ENCODE peak calls at places on chromosomes 7 and 10, in nine cellular contexts. Z, V, K, I, C, J, U, X and O are unnamed samples. For H3K4me1, the result is how much of the 10 kb centered on the place peaks cover.

GRCh38 chr7:127056202-127056601 is 196.5 kb downstream of the GRM8 start:
- DNase-seq in Z (no peak), V (no peak), K (no peak), I (no peak), C (no peak), J (no peak), U (no peak), X (no peak), O (no peak)

GRCh38 chr10:15461353-15462108 is 90.4 kb upstream of the FAM171A1 start:
- DNase-seq in Z (peak), V (peak), K (peak), I (peak), C (no peak), J (no peak), U (peak), X (no peak), O (no peak)

GRCh38 chr10:48627984-48628609 is 23.2 kb upstream of the ARHGAP22 start:
- DNase-seq in Z (no peak), V (no peak), K (no peak), I (no peak), C (no peak), J (no peak), U (peak), X (no peak), O (no peak)

GRCh38 chr7:108066486-108066885 is 63.5 kb upstream of the LAMB1 start:
- DNase-seq in Z (peak), V (peak), K (no peak), I (no peak), C (no peak), J (no peak), U (no peak), X (no peak), O (no peak)

GRCh38 chr10:80855348-80855971 is 317.8 kb downstream of the SH2D4B start:
- DNase-seq in Z (no peak), V (no peak), K (peak), I (no peak), C (peak), J (peak), U (peak), X (peak), O (peak)

GRCh38 chr7:130994378-130995115 is 260.5 kb upstream of the KLF14 start:
- DNase-seq in Z (peak), V (no peak), K (peak), I (no peak), C (no peak), J (peak), U (no peak), X (no peak), O (no peak)

GRCh38 chr10:122494173-122494820 is 32.9 kb downstream of the HTRA1 start:
- DNase-seq in Z (no peak), V (peak), K (no peak), I (no peak), C (no peak), J (no peak), U (no peak), X (no peak), O (no peak)

GRCh38 chr10:96814264-96814663 is 17.8 kb upstream of the LCOR start:
- DNase-seq in Z (peak), V (peak), K (no peak), I (peak), C (no peak), J (no peak), U (no peak), X (no peak), O (no peak)

GRCh38 chr7:98178321-98178720 is 32.9 kb upstream of the BHLHA15 start:
- DNase-seq in Z (no peak), V (peak), K (no peak), I (no peak), C (no peak), J (peak), U (no peak), X (no peak), O (no peak)

GRCh38 chr7:37921340-37921805 is 933 bp downstream of the EPDR1 start:
- DNase-seq in Z (peak), V (peak), K (peak), I (no peak), C (no peak), J (peak), U (peak), X (peak), O (peak)

GRCh38 chr10:7515549-7515948 is 104.7 kb upstream of the SFMBT2 start:
- DNase-seq in Z (no peak), V (no peak), K (no peak), I (no peak), C (no peak), J (no peak), U (no peak), X (no peak), O (no peak)

GRCh38 chr7:121994625-121995410 is 121.9 kb downstream of the PTPRZ1 start:
- DNase-seq in Z (peak), V (peak), K (peak), I (peak), C (peak), J (peak), U (peak), X (peak), O (peak)

GRCh38 chr7:741191-741671 is 14.2 kb upstream of the PRKAR1B start:
- DNase-seq in Z (no peak), V (no peak), K (no peak), I (no peak), C (no peak), J (no peak), U (no peak), X (no peak), O (no peak)

GRCh38 chr7:157495177-157495553 is 158.4 kb downstream of the DNAJB6 start:
- DNase-seq in Z (no peak), V (no peak), K (no peak), I (no peak), C (no peak), J (no peak), U (no peak), X (no peak), O (no peak)

GRCh38 chr10:82908751-82909150 is 1033.8 kb downstream of the NRG3 start:
- DNase-seq in Z (no peak), V (no peak), K (no peak), I (no peak), C (no peak), J (no peak), U (no peak), X (no peak), O (no peak)

GRCh38 chr10:33695536-33695935 is 361.1 kb upstream of the NRP1 start:
- DNase-seq in Z (no peak), V (no peak), K (no peak), I (no peak), C (no peak), J (no peak), U (no peak), X (no peak), O (no peak)

GRCh38 chr7:129047761-129048160 is 7.2 kb downstream of the TNPO3 start:
- DNase-seq in Z (no peak), V (no peak), K (no peak), I (no peak), C (no peak), J (no peak), U (no peak), X (no peak), O (no peak)

GRCh38 chr7:112547916-112548315 is 67.1 kb downstream of the LSMEM1 start:
- DNase-seq in Z (peak), V (no peak), K (no peak), I (no peak), C (no peak), J (no peak), U (no peak), X (no peak), O (no peak)

DNA sequence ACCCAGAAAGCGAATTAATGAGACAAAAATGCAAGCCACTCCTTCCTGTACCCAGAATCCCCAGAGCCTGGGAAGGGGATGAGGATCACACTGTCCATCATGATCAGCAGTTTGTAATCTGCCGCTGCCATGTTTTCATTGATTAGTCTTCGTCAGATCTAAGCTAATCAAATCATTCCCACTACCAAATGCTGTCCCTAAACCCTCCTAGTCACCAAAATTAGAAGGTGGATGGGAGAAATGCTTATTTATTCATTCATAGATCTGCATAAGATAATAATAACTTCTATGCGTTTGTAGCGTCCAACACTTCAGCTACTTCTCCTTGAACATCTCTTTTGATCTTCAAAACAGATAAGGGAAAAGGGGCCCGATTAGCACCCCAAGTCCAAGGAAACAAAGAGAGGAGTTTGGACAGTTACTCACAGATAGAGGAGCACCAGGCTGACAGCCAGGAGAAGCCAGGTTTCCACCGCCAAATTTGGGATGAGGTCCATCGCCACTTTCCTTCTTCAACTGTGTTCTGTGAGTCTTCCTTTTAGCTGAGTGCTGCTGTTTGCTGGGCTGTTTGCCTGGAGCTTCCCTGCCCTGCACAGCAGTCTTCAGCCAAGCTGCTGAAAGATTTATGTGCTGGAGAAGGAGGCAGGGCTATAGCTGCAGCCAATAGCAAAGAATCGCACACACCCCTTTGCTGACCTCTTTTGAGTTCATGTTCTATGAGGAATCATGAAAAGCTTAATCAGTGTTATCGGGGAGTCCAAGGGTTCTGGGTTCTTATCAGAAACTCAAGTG is at the start of gene CYP3A5:
- DNase-seq in Z (peak), V (no peak), K (peak), I (peak), C (no peak), J (no peak), U (no peak), X (no peak), O (no peak)
- TF ChIP-seq EZH2phosphoT487 in Z (no peak), V (no peak), K (no peak), I (no peak), C (no peak), J (no peak), U (no peak), X (no peak), O (no peak)

DNA sequence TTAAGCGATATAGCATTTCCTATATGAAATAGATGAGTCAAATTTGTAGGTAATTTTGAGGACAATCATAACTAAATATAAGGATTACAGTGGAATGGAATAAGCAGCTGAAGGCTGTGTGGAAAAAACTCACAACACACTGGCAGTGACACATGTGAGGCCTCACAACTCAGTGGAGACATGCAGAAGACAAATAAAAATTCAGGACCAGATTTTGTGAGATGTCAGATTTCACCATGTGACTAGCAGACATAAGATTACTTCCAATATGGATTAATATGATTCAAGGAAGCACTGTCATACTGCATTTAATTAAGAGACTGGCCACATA is 17.6 kb downstream of the ERLIN1 start:
- DNase-seq in Z (no peak), V (no peak), K (no peak), I (no peak), C (no peak), J (no peak), U (no peak), X (no peak), O (no peak)
- H3K4me2 ChIP-seq in Z (no peak), V (no peak), K (peak), I (no peak), C (no peak), J (no peak), U (no peak), X (peak), O (no peak)

DNA sequence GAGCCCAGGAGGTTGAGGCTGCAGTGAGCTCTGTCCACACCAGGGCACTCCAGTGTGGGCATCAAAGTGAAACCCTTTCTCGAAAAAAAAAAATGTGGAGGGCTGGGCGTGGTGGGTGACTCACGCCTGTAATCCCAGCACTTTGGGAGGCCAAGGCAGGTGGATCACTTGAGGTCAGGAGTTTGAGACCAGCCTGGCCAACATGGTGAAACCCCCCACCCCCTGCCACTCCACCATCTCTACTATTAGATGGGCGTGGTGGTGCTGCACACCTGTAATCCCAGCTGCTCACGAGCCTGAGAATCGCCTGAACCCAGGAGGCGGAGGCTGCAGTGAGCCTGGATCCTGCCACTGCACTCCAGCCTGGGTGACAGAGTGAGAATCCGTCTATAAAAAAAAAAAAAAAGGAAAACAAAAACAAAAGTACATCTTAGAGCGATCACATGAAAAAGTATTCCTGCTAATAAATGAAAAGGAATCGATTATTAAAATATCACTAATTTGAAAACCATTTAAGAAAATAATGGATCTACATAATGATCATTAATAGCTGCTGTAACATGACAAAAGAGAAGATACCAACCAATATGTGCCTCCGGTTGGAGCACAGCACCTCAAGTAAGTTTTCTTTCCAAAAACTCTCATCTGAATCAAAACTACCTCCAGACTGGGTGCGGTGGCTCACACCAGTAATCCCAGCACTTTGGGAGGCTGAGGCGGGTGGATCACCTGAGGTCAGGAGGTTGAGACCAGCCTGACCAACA is 4.9 kb downstream of the HNRNPF start:
- DNase-seq in Z (peak), V (peak), K (no peak), I (no peak), C (no peak), J (no peak), U (no peak), X (peak), O (no peak)
- H3K4me1 ChIP-seq in Z (half or more), V (half or more), K (under half), I (half or more), C (half or more), J (half or more), U (under half), X (under half), O (under half)

GRCh38 chr10:34854147-34854601 is 39.1 kb upstream of the PARD3 start:
- DNase-seq in Z (peak), V (peak), K (peak), I (no peak), C (no peak), J (no peak), U (no peak), X (no peak), O (no peak)
- TF ChIP-seq EZH2phosphoT487 in Z (no peak), V (no peak), K (no peak), I (no peak), C (no peak), J (no peak), U (no peak), X (no peak), O (no peak)

GRCh38 chr10:88660593-88660884 is 3.7 kb upstream of the LIPF start:
- DNase-seq in Z (no peak), V (no peak), K (no peak), I (no peak), C (no peak), J (no peak), U (no peak), X (no peak), O (no peak)

GRCh38 chr10:88661018-88661417 is 3.2 kb upstream of the LIPF start:
- DNase-seq in Z (peak), V (no peak), K (no peak), I (no peak), C (no peak), J (no peak), U (no peak), X (no peak), O (no peak)

GRCh38 chr10:88657901-88658300 is 6.3 kb upstream of the LIPF start:
- DNase-seq in Z (peak), V (no peak), K (no peak), I (no peak), C (no peak), J (no peak), U (no peak), X (no peak), O (no peak)

GRCh38 chr10:88661577-88661976 is 2.7 kb upstream of the LIPF start:
- DNase-seq in Z (no peak), V (no peak), K (no peak), I (no peak), C (no peak), J (no peak), U (no peak), X (no peak), O (no peak)

DNA sequence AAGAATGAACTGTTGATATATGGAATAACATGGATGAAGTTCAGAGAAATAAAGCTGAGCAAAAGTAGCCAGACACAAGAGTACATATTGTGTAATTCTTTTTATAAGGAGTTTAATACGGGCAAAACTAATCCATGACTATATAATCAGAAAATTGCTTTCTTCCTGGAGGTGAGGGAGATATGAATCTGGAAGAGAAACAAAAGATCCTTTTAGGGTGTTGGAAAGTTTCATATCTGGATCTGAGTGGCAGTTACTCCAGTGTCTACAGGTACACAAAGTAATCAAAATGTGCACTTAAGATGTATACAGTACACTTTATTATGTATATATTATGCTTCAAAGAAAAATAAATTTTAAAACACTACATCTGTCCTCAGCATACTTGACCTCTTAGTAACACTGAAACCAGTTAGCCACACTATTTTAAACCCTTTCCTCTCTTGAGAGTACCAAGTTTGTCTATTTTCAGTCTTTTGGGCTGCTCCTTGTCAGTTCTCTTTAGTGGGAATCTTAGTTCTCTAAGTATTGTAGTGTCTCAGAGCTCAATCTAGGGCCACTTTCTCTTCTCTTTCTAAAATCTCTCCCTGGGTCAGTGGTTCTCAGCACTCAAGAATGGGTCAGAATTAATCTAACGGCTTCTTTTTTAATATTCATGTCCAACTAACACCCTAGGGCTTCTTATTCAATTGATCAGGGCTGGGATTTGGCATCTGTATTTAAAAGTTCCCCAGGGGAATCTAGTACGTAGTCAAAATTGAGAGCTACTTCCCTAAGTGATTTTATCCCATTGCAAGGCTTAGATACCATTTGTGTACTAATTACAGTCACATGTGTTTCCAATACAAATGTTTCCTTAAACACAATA is 4.3 kb upstream of the LIPF start:
- DNase-seq in Z (peak), V (no peak), K (no peak), I (no peak), C (no peak), J (no peak), U (no peak), X (no peak), O (no peak)
- H3K4me2 ChIP-seq in Z (peak), V (no peak), K (no peak), I (no peak), C (no peak), J (no peak), U (peak), X (no peak), O (no peak)

GRCh38 chr7:139722604-139723003 is 55.2 kb downstream of the HIPK2 start:
- DNase-seq in Z (no peak), V (no peak), K (no peak), I (no peak), C (no peak), J (no peak), U (no peak), X (no peak), O (no peak)
- H3K4me1 ChIP-seq in Z (half or more), V (half or more), K (under half), I (half or more), C (under half), J (under half), U (under half), X (under half), O (under half)

GRCh38 chr10:89466599-89467035 is 52.2 kb downstream of the IFIT5 start:
- DNase-seq in Z (peak), V (peak), K (peak), I (peak), C (peak), J (peak), U (peak), X (no peak), O (peak)
- TF ChIP-seq EZH2phosphoT487 in Z (no peak), V (no peak), K (no peak), I (no peak), C (no peak), J (no peak), U (no peak), X (no peak), O (no peak)

GRCh38 chr10:104321716-104322415 is 16.4 kb downstream of the ITPRIP start:
- DNase-seq in Z (no peak), V (no peak), K (no peak), I (no peak), C (peak), J (no peak), U (no peak), X (no peak), O (no peak)

GRCh38 chr10:104324931-104325330 is 13.3 kb downstream of the ITPRIP start:
- DNase-seq in Z (no peak), V (no peak), K (no peak), I (no peak), C (no peak), J (no peak), U (no peak), X (no peak), O (no peak)

GRCh38 chr10:104323721-104324686 is 14.3 kb downstream of the ITPRIP start:
- DNase-seq in Z (no peak), V (no peak), K (no peak), I (no peak), C (no peak), J (no peak), U (no peak), X (no peak), O (no peak)

GRCh38 chr10:104322416-104322782 is 15.9 kb downstream of the ITPRIP start:
- DNase-seq in Z (no peak), V (no peak), K (no peak), I (no peak), C (peak), J (no peak), U (peak), X (peak), O (no peak)

GRCh38 chr10:104323085-104323484 is 15.2 kb downstream of the ITPRIP start:
- DNase-seq in Z (no peak), V (no peak), K (no peak), I (no peak), C (no peak), J (peak), U (no peak), X (no peak), O (no peak)
- H3K4me2 ChIP-seq in Z (no peak), V (no peak), K (no peak), I (no peak), C (peak), J (peak), U (no peak), X (no peak), O (no peak)

GRCh38 chr10:79378383-79378646 is 31.0 kb downstream of the PPIF start:
- DNase-seq in Z (no peak), V (no peak), K (no peak), I (no peak), C (no peak), J (no peak), U (no peak), X (no peak), O (no peak)

GRCh38 chr10:79380125-79380917 is 33.1 kb downstream of the PPIF start:
- DNase-seq in Z (peak), V (peak), K (peak), I (no peak), C (no peak), J (no peak), U (no peak), X (no peak), O (no peak)

GRCh38 chr10:79378647-79379511 is 31.6 kb downstream of the PPIF start:
- DNase-seq in Z (no peak), V (no peak), K (no peak), I (no peak), C (no peak), J (no peak), U (no peak), X (no peak), O (no peak)

GRCh38 chr10:79380918-79381775 is 33.9 kb downstream of the PPIF start:
- DNase-seq in Z (peak), V (no peak), K (no peak), I (no peak), C (no peak), J (no peak), U (no peak), X (no peak), O (no peak)

GRCh38 chr10:79379512-79380124 is 32.3 kb downstream of the PPIF start:
- DNase-seq in Z (peak), V (no peak), K (no peak), I (no peak), C (no peak), J (no peak), U (no peak), X (no peak), O (no peak)
- H3K4me1 ChIP-seq in Z (under half), V (under half), K (under half), I (under half), C (under half), J (under half), U (under half), X (under half), O (under half)